ENCODE peak calls at places on chromosomes 16 and 17, in eight cellular contexts. E, W, S, V, H, G, A and B are unnamed samples.

GRCh38 chr16:57867000-57867561 is 64.8 kb upstream of the KIFC3 start:
- DNase-seq in S (no peak), V (no peak), G (no peak), E (peak), A (no peak), H (no peak), W (no peak), B (no peak)

GRCh38 chr17:28959471-28959871 is 8.2 kb upstream of the PHF12 start:
- DNase-seq in H (no peak), V (no peak), A (no peak), E (no peak), W (no peak), G (no peak), S (no peak), B (no peak)

GRCh38 chr16:9340402-9341095 is 249.1 kb downstream of the HAPSTR1 start:
- DNase-seq in H (no peak), W (no peak), E (no peak), S (no peak), A (no peak), V (no peak), G (no peak), B (no peak)

GRCh38 chr16:82700541-82701240 is 73.9 kb downstream of the CDH13 start:
- DNase-seq in V (no peak), S (no peak), G (no peak), A (no peak), H (no peak), W (no peak), E (no peak), B (no peak)

GRCh38 chr16:67082891-67083290 is 26.9 kb upstream of the PHAF1 start:
- DNase-seq in A (no peak), G (no peak), V (no peak), W (no peak), E (no peak), S (no peak), H (no peak), B (no peak)

GRCh38 chr17:78939615-78940014 is 14.4 kb upstream of the TIMP2 start:
- DNase-seq in A (no peak), W (no peak), V (no peak), H (no peak), E (no peak), G (no peak), S (no peak), B (no peak)

GRCh38 chr17:82356845-82357355 is 2.1 kb upstream of the TEX19 start:
- DNase-seq in A (peak), W (no peak), H (peak), G (no peak), E (no peak), V (no peak), S (no peak), B (no peak)

GRCh38 chr17:44569459-44569858 is 12.2 kb downstream of the FZD2 start:
- DNase-seq in G (no peak), S (no peak), E (no peak), H (no peak), A (no peak), W (no peak), V (no peak), B (no peak)

GRCh38 chr16:75392911-75393310 is 40.4 kb downstream of the CFDP1 start:
- DNase-seq in S (no peak), E (no peak), H (no peak), V (no peak), G (no peak), A (no peak), W (no peak), B (no peak)

GRCh38 chr16:68328151-68328859 is 17.5 kb downstream of the PRMT7 start:
- DNase-seq in V (peak), S (peak), A (peak), E (peak), W (peak), H (peak), G (peak), B (peak)

GRCh38 chr17:65401581-65401980 is 159.9 kb downstream of the AXIN2 start:
- DNase-seq in E (no peak), G (no peak), H (no peak), A (no peak), S (no peak), V (no peak), W (no peak), B (no peak)

GRCh38 chr16:67399218-67399733 is 6.0 kb upstream of the TPPP3 start:
- DNase-seq in V (peak), S (peak), G (peak), A (peak), E (no peak), W (no peak), H (peak), B (no peak)

GRCh38 chr16:89291355-89291754 is 73.9 kb downstream of the ZNF778 start:
- DNase-seq in A (no peak), G (no peak), V (no peak), E (no peak), S (no peak), H (no peak), W (no peak), B (no peak)

GRCh38 chr17:4988168-4988567 is 693 bp upstream of the CAMTA2 start:
- DNase-seq in E (no peak), G (peak), H (no peak), W (no peak), V (peak), A (no peak), S (no peak), B (no peak)

GRCh38 chr17:75592364-75593020 is 4.9 kb downstream of the MYO15B start:
- DNase-seq in S (no peak), A (no peak), H (no peak), E (no peak), W (no peak), G (no peak), V (no peak), B (no peak)

GRCh38 chr16:89315791-89316581 is 98.5 kb downstream of the ZNF778 start:
- DNase-seq in S (peak), A (no peak), E (no peak), W (peak), V (peak), G (peak), H (no peak), B (no peak)

GRCh38 chr17:35786941-35787432 is 8.5 kb downstream of the MMP28 start:
- DNase-seq in A (no peak), E (no peak), W (peak), S (no peak), V (no peak), G (no peak), H (no peak), B (no peak)

GRCh38 chr17:2851615-2852014 is 55.4 kb downstream of the RAP1GAP2 start:
- DNase-seq in G (no peak), H (no peak), A (no peak), V (no peak), W (no peak), S (no peak), E (no peak), B (no peak)

GRCh38 chr16:66069576-66069975 is 296.9 kb upstream of the CDH5 start:
- DNase-seq in H (no peak), A (no peak), E (no peak), W (no peak), V (no peak), S (no peak), G (no peak), B (no peak)

GRCh38 chr17:81468111-81468764 is 44.4 kb downstream of the ACTG1 start:
- DNase-seq in G (no peak), A (no peak), S (no peak), W (no peak), H (no peak), V (no peak), E (no peak), B (no peak)

GRCh38 chr16:15643453-15644305 is 725 bp upstream of the MARF1 start:
- DNase-seq in W (no peak), E (peak), V (peak), S (no peak), H (peak), G (no peak), A (peak), B (peak)

GRCh38 chr17:19237389-19238166 is 412 bp downstream of the EPN2 start:
- DNase-seq in A (peak), V (peak), S (no peak), E (peak), H (peak), G (peak), W (peak), B (no peak)

GRCh38 chr16:31107465-31107867 is 720 bp upstream of the BCKDK start:
- DNase-seq in W (no peak), E (no peak), H (no peak), V (peak), G (peak), A (no peak), S (no peak), B (no peak)

GRCh38 chr17:36715951-36716350 is 114.6 kb downstream of the MRM1 start:
- DNase-seq in G (no peak), S (no peak), H (no peak), E (no peak), W (no peak), A (no peak), V (no peak), B (no peak)

GRCh38 chr17:58336456-58337094 is 8.0 kb upstream of the TSPOAP1 start:
- DNase-seq in S (no peak), E (no peak), A (no peak), V (no peak), W (no peak), H (no peak), G (peak), B (no peak)

GRCh38 chr17:4719684-4720221 is 9.3 kb downstream of the ARRB2 start:
- DNase-seq in E (no peak), W (no peak), A (peak), G (no peak), H (no peak), S (no peak), V (no peak), B (no peak)